ENCODE peak calls at places on chromosomes 1 and 21, in five cellular contexts. One of them, this sample, is unnamed.

GRCh38 chr1:6505367-6506209 is 14.1 kb upstream of the PLEKHG5 start:
- DNase-seq in A549: no peak
- DNase-seq in SK-N-SH: peak; percentile 23
- DNase-seq in H1: no peak
- DNase-seq in GM12878: no peak
- DNase-seq in this sample: no peak

GRCh38 chr1:2282556-2283270 is 54.6 kb downstream of the SKI start:
- DNase-seq in A549: no peak
- DNase-seq in H1: no peak
- DNase-seq in SK-N-SH: no peak
- DNase-seq in GM12878: no peak
- DNase-seq in this sample: no peak

GRCh38 chr1:232629250-232630046 is 485 bp downstream of the SIPA1L2 start:
- DNase-seq in GM12878: no peak
- DNase-seq in SK-N-SH: peak; percentile 49
- DNase-seq in A549: peak; percentile 26
- DNase-seq in H1: peak; percentile 67
- DNase-seq in this sample: peak; percentile 60

GRCh38 chr1:151936203-151936602 is 26.9 kb upstream of the THEM4 start:
- DNase-seq in GM12878: no peak
- DNase-seq in SK-N-SH: no peak
- DNase-seq in A549: no peak
- DNase-seq in H1: no peak
- DNase-seq in this sample: no peak

GRCh38 chr1:47558601-47559593 is 121.1 kb downstream of the FOXD2 start:
- DNase-seq in SK-N-SH: no peak
- DNase-seq in A549: peak; percentile 24
- DNase-seq in GM12878: no peak
- DNase-seq in H1: no peak
- DNase-seq in this sample: no peak

GRCh38 chr1:212030936-212031528 is 4.3 kb downstream of the INTS7 start:
- DNase-seq in GM12878: no peak
- DNase-seq in A549: peak; percentile 67
- DNase-seq in H1: no peak
- DNase-seq in SK-N-SH: no peak
- DNase-seq in this sample: no peak

GRCh38 chr1:110118636-110119396 is 6.6 kb downstream of the UBL4B start:
- DNase-seq in SK-N-SH: no peak
- DNase-seq in GM12878: no peak
- DNase-seq in A549: no peak
- DNase-seq in H1: no peak
- DNase-seq in this sample: no peak

GRCh38 chr1:172727956-172728603 is 69.2 kb downstream of the FASLG start:
- DNase-seq in H1: peak; percentile 62
- DNase-seq in SK-N-SH: peak; percentile 28
- DNase-seq in A549: peak; percentile 82
- DNase-seq in GM12878: no peak
- DNase-seq in this sample: peak; percentile 58

GRCh38 chr1:64896546-64896945 is 69.8 kb downstream of the JAK1 start:
- DNase-seq in H1: no peak
- DNase-seq in A549: no peak
- DNase-seq in SK-N-SH: no peak
- DNase-seq in GM12878: no peak
- DNase-seq in this sample: no peak

GRCh38 chr1:220803401-220804201 is 16.9 kb downstream of the MTARC1 start:
- DNase-seq in SK-N-SH: peak; percentile 60
- DNase-seq in H1: no peak
- DNase-seq in GM12878: no peak
- DNase-seq in A549: peak; percentile 33
- DNase-seq in this sample: no peak

GRCh38 chr1:150530491-150531159 is 15.1 kb downstream of the FALEC start:
- DNase-seq in H1: no peak
- DNase-seq in GM12878: no peak
- DNase-seq in A549: no peak
- DNase-seq in SK-N-SH: no peak
- DNase-seq in this sample: no peak

GRCh38 chr1:19208710-19209438 is 1.2 kb downstream of the UBR4 start:
- DNase-seq in H1: no peak
- DNase-seq in GM12878: no peak
- DNase-seq in A549: no peak
- DNase-seq in SK-N-SH: no peak
- DNase-seq in this sample: no peak

GRCh38 chr21:32914424-32915070 is 111.2 kb upstream of the OLIG2 start:
- DNase-seq in H1: no peak
- DNase-seq in SK-N-SH: no peak
- DNase-seq in GM12878: no peak
- DNase-seq in A549: no peak
- DNase-seq in this sample: no peak

GRCh38 chr1:164735315-164736052 is 176.5 kb downstream of the PBX1 start:
- DNase-seq in A549: peak; percentile 70
- DNase-seq in H1: no peak
- DNase-seq in SK-N-SH: no peak
- DNase-seq in GM12878: no peak
- DNase-seq in this sample: no peak

GRCh38 chr1:94248956-94249688 is 11.7 kb upstream of the ARHGAP29 start:
- DNase-seq in GM12878: no peak
- DNase-seq in SK-N-SH: no peak
- DNase-seq in H1: no peak
- DNase-seq in A549: no peak
- DNase-seq in this sample: no peak

GRCh38 chr1:94246692-94247145 is 9.3 kb upstream of the ARHGAP29 start:
- DNase-seq in A549: no peak
- DNase-seq in GM12878: no peak
- DNase-seq in H1: no peak
- DNase-seq in SK-N-SH: peak; percentile 28
- DNase-seq in this sample: no peak

GRCh38 chr1:94247146-94248094 is 10.0 kb upstream of the ARHGAP29 start:
- DNase-seq in GM12878: no peak
- DNase-seq in SK-N-SH: peak; percentile 96
- DNase-seq in A549: peak; percentile 68
- DNase-seq in H1: peak; percentile 91
- DNase-seq in this sample: peak; percentile 90

GRCh38 chr1:94253456-94254042 is 16.2 kb upstream of the ARHGAP29 start:
- DNase-seq in SK-N-SH: no peak
- DNase-seq in A549: no peak
- DNase-seq in H1: no peak
- DNase-seq in GM12878: no peak
- DNase-seq in this sample: no peak

GRCh38 chr1:94250341-94250740 is 13.0 kb upstream of the ARHGAP29 start:
- DNase-seq in SK-N-SH: no peak
- DNase-seq in GM12878: no peak
- DNase-seq in A549: no peak
- DNase-seq in H1: no peak
- DNase-seq in this sample: no peak
- TF ChIP-seq MAX in SK-N-SH: no peak
- TF ChIP-seq MAX in GM12878: no peak
- TF ChIP-seq MAX in A549: no peak
- TF ChIP-seq MAX in H1: no peak
- TF ChIP-seq MAX in this sample: no peak

DNA sequence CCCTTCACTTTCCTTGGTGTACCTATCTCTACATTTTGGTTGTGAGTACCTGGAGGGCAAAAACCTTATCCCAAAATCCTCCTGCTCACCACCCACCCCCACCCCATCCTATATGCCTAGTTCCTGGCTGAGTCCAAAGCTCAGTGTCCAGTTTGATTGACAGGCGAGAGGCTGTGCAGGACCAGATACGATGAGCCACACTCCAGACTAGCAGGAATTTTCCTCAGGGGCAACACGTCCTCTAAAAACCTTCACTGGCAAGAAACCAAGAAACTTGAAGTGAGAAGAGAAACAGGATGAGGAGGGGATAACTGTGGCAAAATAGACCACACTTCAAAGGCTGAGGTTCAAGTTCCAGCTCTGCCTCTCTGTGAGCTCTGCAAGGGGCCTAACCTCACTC is 1.1 kb upstream of the SLAMF8 start:
- DNase-seq in GM12878: no peak
- DNase-seq in SK-N-SH: no peak
- DNase-seq in H1: no peak
- DNase-seq in A549: no peak
- DNase-seq in this sample: no peak
- TF ChIP-seq USF2 in GM12878: no peak
- TF ChIP-seq USF2 in SK-N-SH: no peak
- TF ChIP-seq USF2 in H1: no peak
- TF ChIP-seq USF2 in A549: no peak
- TF ChIP-seq USF2 in this sample: no peak

GRCh38 chr1:11653616-11654570 is at the start of gene FBXO2:
- DNase-seq in SK-N-SH: peak; percentile 89
- DNase-seq in H1: peak; percentile 57
- DNase-seq in GM12878: no peak
- DNase-seq in A549: no peak
- DNase-seq in this sample: no peak
- TF ChIP-seq MAX in SK-N-SH: no peak
- TF ChIP-seq MAX in H1: no peak
- TF ChIP-seq MAX in GM12878: no peak
- TF ChIP-seq MAX in A549: no peak
- TF ChIP-seq MAX in this sample: no peak

GRCh38 chr1:61056674-61057439 is 25.5 kb upstream of the NFIA start:
- DNase-seq in A549: peak; percentile 57
- DNase-seq in SK-N-SH: peak; percentile 72
- DNase-seq in H1: no peak
- DNase-seq in GM12878: no peak
- DNase-seq in this sample: no peak
- TF ChIP-seq USF2 in A549: no peak
- TF ChIP-seq USF2 in SK-N-SH: no peak
- TF ChIP-seq USF2 in H1: no peak
- TF ChIP-seq USF2 in GM12878: no peak
- TF ChIP-seq USF2 in this sample: no peak

DNA sequence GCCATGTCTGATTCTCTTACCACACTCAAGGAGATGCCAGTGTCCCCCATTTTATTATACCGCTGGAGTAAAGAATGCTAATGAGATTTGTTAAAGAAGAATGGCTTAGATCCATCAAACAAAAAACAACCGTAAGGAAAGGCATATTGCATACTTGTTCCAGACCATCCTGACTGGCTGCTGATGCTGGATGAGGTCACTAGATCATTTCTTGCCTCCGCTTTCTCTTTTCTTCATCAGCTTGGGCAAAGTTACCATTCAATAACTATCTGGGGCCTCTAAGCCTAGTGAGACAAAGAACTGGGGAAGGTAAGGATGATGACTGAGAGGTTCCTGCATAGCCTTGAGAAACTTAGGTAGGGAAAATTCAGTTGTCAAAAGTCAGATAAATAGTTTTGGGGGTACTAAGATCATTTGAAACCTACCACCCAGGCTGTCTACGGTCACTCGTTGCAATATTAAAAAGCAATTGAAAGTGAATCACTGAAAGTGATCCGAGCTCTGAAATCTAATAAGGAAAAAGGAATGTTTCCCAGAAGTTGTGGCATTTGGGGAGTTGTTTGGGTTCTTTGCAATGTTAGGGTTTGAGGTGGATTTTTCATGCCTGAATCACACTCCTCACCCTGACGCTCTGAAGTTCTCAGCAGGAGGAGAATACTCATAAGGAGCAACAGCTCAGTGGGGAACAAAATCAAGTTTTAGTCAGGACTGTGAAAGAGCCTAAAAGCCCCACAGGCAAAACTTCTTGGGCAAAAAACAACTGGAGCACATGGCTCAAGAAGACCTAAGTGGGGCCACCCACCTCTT is 176.8 kb downstream of the HHIPL2 start:
- DNase-seq in H1: no peak
- DNase-seq in GM12878: no peak
- DNase-seq in SK-N-SH: no peak
- DNase-seq in A549: peak; percentile 4
- DNase-seq in this sample: no peak
- TF ChIP-seq MAX in H1: no peak
- TF ChIP-seq MAX in GM12878: no peak
- TF ChIP-seq MAX in SK-N-SH: no peak
- TF ChIP-seq MAX in A549: no peak
- TF ChIP-seq MAX in this sample: no peak

GRCh38 chr21:34020005-34020847 is 53.2 kb upstream of the MRPS6 start:
- DNase-seq in A549: peak; percentile 6
- DNase-seq in GM12878: peak; percentile 92
- DNase-seq in H1: no peak
- DNase-seq in SK-N-SH: no peak
- DNase-seq in this sample: no peak

GRCh38 chr21:34021726-34022125 is 51.7 kb upstream of the MRPS6 start:
- DNase-seq in SK-N-SH: no peak
- DNase-seq in A549: no peak
- DNase-seq in GM12878: no peak
- DNase-seq in H1: no peak
- DNase-seq in this sample: no peak

GRCh38 chr21:34022557-34023335 is 50.6 kb upstream of the MRPS6 start:
- DNase-seq in GM12878: no peak
- DNase-seq in H1: no peak
- DNase-seq in SK-N-SH: no peak
- DNase-seq in A549: no peak
- DNase-seq in this sample: no peak

GRCh38 chr21:34019402-34019801 is 54.0 kb upstream of the MRPS6 start:
- DNase-seq in GM12878: no peak
- DNase-seq in H1: no peak
- DNase-seq in SK-N-SH: no peak
- DNase-seq in A549: no peak
- DNase-seq in this sample: no peak

GRCh38 chr21:34020934-34021553 is 52.3 kb upstream of the MRPS6 start:
- DNase-seq in SK-N-SH: no peak
- DNase-seq in A549: no peak
- DNase-seq in GM12878: no peak
- DNase-seq in H1: no peak
- DNase-seq in this sample: no peak
- TF ChIP-seq USF2 in SK-N-SH: no peak
- TF ChIP-seq USF2 in A549: no peak
- TF ChIP-seq USF2 in GM12878: no peak
- TF ChIP-seq USF2 in H1: no peak
- TF ChIP-seq USF2 in this sample: no peak

GRCh38 chr1:225882699-225883615 is 777 bp upstream of the TMEM63A start:
- DNase-seq in H1: no peak
- DNase-seq in SK-N-SH: peak; percentile 84
- DNase-seq in GM12878: no peak
- DNase-seq in A549: peak; percentile 59
- DNase-seq in this sample: peak; percentile 42
- TF ChIP-seq MAX in H1: peak; percentile 35
- TF ChIP-seq MAX in SK-N-SH: no peak
- TF ChIP-seq MAX in GM12878: peak; percentile 1
- TF ChIP-seq MAX in A549: peak; percentile 56
- TF ChIP-seq MAX in this sample: no peak

This sample was measured in WTC11.